ENCODE peak calls at places on chromosomes 16 and 17, in four cellular contexts. P is MCF 10A, I is AG04449, J is progenitor cell of endocrine pancreas. Y is an unnamed sample.

GRCh38 chr16:89185062-89185751 is 13.7 kb downstream of the CDH15 start:
- DNase-seq in P (no peak), I (no peak), J (no peak), Y (no peak)

GRCh38 chr16:85777583-85778310 is 21.6 kb downstream of the EMC8 start:
- DNase-seq in P (peak), I (no peak), J (no peak), Y (peak)

GRCh38 chr16:85329059-85329812 is 217.0 kb upstream of the CIBAR2 start:
- DNase-seq in P (no peak), I (no peak), J (no peak), Y (no peak)

GRCh38 chr17:50052241-50052788 is 3.6 kb upstream of the ITGA3 start:
- DNase-seq in P (no peak), I (no peak), J (no peak), Y (no peak)

GRCh38 chr17:55215711-55216110 is 49.0 kb upstream of the HLF start:
- DNase-seq in P (no peak), I (no peak), J (no peak), Y (no peak)

GRCh38 chr16:65833171-65833871 is 533.2 kb upstream of the CDH5 start:
- DNase-seq in P (peak), I (peak), J (no peak), Y (no peak)

GRCh38 chr17:39527220-39527813 is 66.0 kb downstream of the CDK12 start:
- DNase-seq in P (peak), I (no peak), J (no peak), Y (no peak)

GRCh38 chr17:64658931-64659330 is 3.2 kb downstream of the SMURF2 start:
- DNase-seq in P (peak), I (no peak), J (no peak), Y (peak)

GRCh38 chr17:81118308-81119221 is 46.7 kb upstream of the PVALEF start:
- DNase-seq in P (no peak), I (no peak), J (no peak), Y (no peak)

GRCh38 chr17:81119223-81120148 is 45.8 kb upstream of the PVALEF start:
- DNase-seq in P (peak), I (peak), J (peak), Y (peak)

GRCh38 chr17:81120695-81121621 is 44.3 kb upstream of the PVALEF start:
- DNase-seq in P (no peak), I (no peak), J (no peak), Y (no peak)

GRCh38 chr17:81121841-81122733 is 43.2 kb upstream of the PVALEF start:
- DNase-seq in P (no peak), I (no peak), J (no peak), Y (no peak)

DNA sequence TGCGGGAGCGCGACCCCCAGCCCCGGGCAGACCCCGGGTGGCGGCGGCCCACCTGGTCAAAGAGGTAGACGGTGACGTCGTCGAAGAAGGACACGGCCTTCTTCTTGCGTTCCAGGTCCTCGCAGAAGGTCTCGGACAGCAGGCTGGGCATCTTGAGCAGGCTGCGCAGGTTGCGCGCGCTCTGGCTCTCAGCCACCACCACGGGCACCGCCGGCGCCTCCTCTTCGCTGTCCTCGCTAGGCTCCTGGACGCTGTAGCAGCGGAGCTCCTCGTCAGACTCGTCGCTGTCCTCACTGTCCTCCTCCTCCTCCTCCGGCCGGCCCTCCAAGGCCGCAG is 45.2 kb upstream of the PVALEF start:
- DNase-seq in P (peak), I (no peak), J (no peak), Y (no peak)
- TF ChIP-seq CTCF in P (peak), I (no peak), J (no peak), Y (no peak)

GRCh38 chr16:68357521-68357922 is 46.7 kb downstream of the PRMT7 start:
- DNase-seq in P (no peak), I (no peak), J (no peak), Y (no peak)

GRCh38 chr16:68354816-68355215 is 44.0 kb downstream of the PRMT7 start:
- DNase-seq in P (no peak), I (no peak), J (no peak), Y (no peak)

GRCh38 chr16:68356249-68356918 is 45.6 kb downstream of the PRMT7 start:
- DNase-seq in P (no peak), I (no peak), J (no peak), Y (no peak)

GRCh38 chr16:68356919-68357286 is 46.1 kb downstream of the PRMT7 start:
- DNase-seq in P (no peak), I (no peak), J (no peak), Y (no peak)

GRCh38 chr16:68355447-68356248 is 44.8 kb downstream of the PRMT7 start:
- DNase-seq in P (no peak), I (no peak), J (no peak), Y (no peak)
- TF ChIP-seq CTCF in P (no peak), I (no peak), J (peak), Y (no peak)

DNA sequence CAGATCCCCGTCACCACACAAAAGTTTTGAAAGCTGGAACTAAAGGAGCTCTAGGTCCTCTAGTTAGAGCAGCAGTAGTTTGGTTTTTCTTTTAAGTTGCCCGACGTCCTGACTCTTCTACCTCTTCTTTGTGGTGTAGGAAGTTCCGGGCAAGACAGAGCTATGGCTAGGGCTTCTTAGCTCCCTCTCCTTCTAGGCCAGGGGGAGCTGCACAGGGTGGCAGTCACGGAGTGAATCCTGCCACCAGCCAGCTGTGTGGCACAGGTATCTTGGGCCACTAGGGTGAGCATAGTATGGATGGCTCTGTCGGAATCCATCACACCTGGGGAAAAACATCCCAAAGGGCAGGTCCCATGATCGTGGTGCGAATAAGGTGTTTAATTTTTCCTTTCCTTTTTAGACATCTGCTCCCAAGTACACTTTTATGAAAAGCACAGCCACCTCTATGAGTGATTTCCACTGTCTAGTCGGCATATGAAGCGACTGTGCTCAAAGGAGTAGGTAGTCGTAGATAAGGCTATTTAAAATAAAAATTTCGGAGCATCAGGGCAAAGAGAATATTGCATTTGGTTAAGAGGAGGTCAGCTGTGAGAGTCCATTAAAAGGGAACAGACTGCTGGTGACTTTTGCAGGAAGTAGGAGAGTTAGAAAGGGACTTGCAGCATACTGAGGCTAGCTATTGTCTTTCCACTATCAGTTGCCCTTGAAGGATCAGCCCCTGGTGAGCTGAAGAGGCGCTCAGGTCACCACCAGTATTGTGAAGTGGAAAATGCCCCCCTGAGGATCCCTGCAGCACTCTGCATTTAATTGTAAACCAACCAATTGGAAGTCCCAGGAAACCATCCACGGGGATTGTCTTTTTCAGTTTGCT is 2.1 kb downstream of the PRKCA start:
- DNase-seq in P (peak), I (no peak), J (no peak), Y (peak)
- TF ChIP-seq CTCF in P (no peak), I (no peak), J (no peak), Y (no peak)

GRCh38 chr17:12348476-12348875 is 317.2 kb upstream of the MYOCD start:
- DNase-seq in P (no peak), I (no peak), J (no peak), Y (no peak)

GRCh38 chr17:12342161-12342560 is 321.5 kb downstream of the MAP2K4 start:
- DNase-seq in P (no peak), I (no peak), J (no peak), Y (no peak)

DNA sequence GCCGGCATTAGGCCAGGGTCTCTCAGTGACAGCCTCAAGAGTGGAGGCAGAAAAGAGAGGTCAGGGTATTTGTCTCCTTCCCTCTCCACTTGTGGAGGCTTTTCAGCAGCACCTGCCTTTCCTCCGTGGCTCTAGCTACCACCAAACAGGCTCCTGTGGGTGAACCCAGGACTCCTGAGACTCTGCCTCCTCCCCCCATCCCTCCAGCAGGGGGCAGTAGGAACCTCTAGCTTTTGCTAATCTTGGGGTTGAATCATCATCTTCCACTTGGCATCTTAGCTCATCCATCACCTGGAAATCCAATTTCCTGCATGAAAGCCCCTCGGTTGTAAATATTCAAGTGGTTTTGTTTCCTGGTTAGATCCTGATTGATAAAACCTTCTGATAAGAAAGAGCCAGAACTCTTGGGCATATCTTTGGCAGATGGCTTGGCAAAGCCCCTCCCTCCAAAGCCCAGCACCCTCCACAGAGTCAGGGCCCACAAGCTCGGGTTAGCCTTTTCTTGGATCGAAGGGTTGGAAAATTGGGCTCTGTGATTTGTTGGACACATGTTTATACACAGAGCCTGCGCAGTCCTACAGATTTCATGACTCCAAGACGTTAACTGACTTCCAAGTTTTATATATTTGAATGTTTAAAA is 322.1 kb downstream of the MAP2K4 start:
- DNase-seq in P (peak), I (no peak), J (no peak), Y (no peak)
- TF ChIP-seq CTCF in P (peak), I (peak), J (peak), Y (peak)

DNA sequence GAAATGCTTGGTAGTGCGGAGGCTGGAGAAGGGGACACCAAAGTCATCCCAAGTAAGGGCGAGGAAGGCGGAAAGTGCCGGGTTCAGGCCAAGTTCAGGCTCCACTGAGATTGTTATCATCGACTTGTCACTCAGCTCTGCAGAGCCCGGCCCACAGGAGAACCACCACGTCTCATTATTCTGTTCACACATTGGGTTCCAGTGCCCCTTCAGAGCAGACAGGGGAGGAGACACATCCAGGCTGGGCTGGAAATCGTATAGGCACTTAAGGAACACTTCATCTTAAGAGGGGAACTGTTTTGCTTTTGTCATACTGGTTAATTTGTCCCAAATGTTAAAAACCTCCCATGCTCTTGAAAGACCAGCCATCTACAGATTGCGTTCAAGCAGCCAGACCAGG is 118.3 kb upstream of the ADAMTS18 start:
- DNase-seq in P (no peak), I (no peak), J (no peak), Y (no peak)
- TF ChIP-seq CTCF in P (no peak), I (no peak), J (no peak), Y (no peak)

GRCh38 chr16:28924399-28924761 is 658 bp downstream of the RABEP2 start:
- DNase-seq in P (no peak), I (no peak), J (no peak), Y (no peak)
- TF ChIP-seq CTCF in P (no peak), I (no peak), J (peak), Y (no peak)

DNA sequence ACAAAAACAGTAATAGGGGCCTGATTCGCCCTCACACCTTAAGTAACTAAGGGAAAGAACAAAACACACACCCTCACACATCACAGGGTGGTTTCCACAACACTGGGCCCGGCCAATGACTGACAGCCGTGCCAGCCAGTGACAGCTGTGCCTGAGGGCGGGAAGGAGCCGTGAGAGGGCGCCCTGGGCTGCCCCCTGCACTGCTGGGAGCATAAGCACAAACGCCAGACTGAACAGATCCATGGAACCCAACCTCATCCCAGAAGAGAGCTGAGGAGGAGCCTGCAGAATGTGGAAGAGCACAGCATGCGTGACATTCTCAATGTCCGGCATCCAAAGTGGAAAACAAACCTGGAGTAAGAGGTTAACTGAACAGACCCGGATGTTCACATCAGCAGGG is 16.0 kb downstream of the CSNK1D start:
- DNase-seq in P (no peak), I (no peak), J (no peak), Y (no peak)
- TF ChIP-seq CTCF in P (no peak), I (no peak), J (no peak), Y (no peak)